ENCODE peak calls at places on chromosomes 4 and X, in four cellular contexts. One of them, this sample, is unnamed.
A peak's percentile ranks its signal among the peaks of the same experiment; 100 is the strongest.

GRCh38 chr4:43564107-43564506 is 671.6 kb downstream of the GRXCR1 start:
- DNase-seq in BJ: no peak
- DNase-seq in AG10803: no peak
- DNase-seq in stimulated activated CD4-positive, alpha-beta T cell treated with anti-CD3 and anti-CD28 coated beads, Interleukin-4, amount 100 ng/mL, for 48 hours: no peak
- DNase-seq in this sample: no peak

GRCh38 chrX:68930576-68931317 is 101.9 kb downstream of the EFNB1 start:
- DNase-seq in BJ: no peak
- DNase-seq in AG10803: no peak
- DNase-seq in stimulated activated CD4-positive, alpha-beta T cell treated with anti-CD3 and anti-CD28 coated beads, Interleukin-4, amount 100 ng/mL, for 48 hours: no peak
- DNase-seq in this sample: no peak

GRCh38 chr4:98626350-98626749 is 32.1 kb downstream of the TSPAN5 start:
- DNase-seq in BJ: peak; percentile 60
- DNase-seq in AG10803: peak; percentile 81
- DNase-seq in stimulated activated CD4-positive, alpha-beta T cell treated with anti-CD3 and anti-CD28 coated beads, Interleukin-4, amount 100 ng/mL, for 48 hours: no peak
- DNase-seq in this sample: peak; percentile 90

GRCh38 chrX:154991039-154991438 is 31.5 kb downstream of the F8 start:
- DNase-seq in BJ: no peak
- DNase-seq in AG10803: no peak
- DNase-seq in stimulated activated CD4-positive, alpha-beta T cell treated with anti-CD3 and anti-CD28 coated beads, Interleukin-4, amount 100 ng/mL, for 48 hours: peak; percentile 40
- DNase-seq in this sample: no peak

GRCh38 chr4:6887591-6888371 is 21.8 kb upstream of the TBC1D14 start:
- DNase-seq in BJ: no peak
- DNase-seq in AG10803: no peak
- DNase-seq in stimulated activated CD4-positive, alpha-beta T cell treated with anti-CD3 and anti-CD28 coated beads, Interleukin-4, amount 100 ng/mL, for 48 hours: no peak
- DNase-seq in this sample: no peak

GRCh38 chr4:76607266-76607799 is 172.3 kb downstream of the SHROOM3 start:
- DNase-seq in BJ: peak; percentile 99
- DNase-seq in AG10803: peak; percentile 98
- DNase-seq in stimulated activated CD4-positive, alpha-beta T cell treated with anti-CD3 and anti-CD28 coated beads, Interleukin-4, amount 100 ng/mL, for 48 hours: no peak
- DNase-seq in this sample: no peak

GRCh38 chrX:73615022-73615421 is 52.0 kb downstream of the CHIC1 start:
- DNase-seq in BJ: no peak
- DNase-seq in AG10803: no peak
- DNase-seq in stimulated activated CD4-positive, alpha-beta T cell treated with anti-CD3 and anti-CD28 coated beads, Interleukin-4, amount 100 ng/mL, for 48 hours: no peak
- DNase-seq in this sample: no peak

GRCh38 chr4:147837435-147837834 is 105.5 kb downstream of the ARHGAP10 start:
- DNase-seq in BJ: no peak
- DNase-seq in AG10803: no peak
- DNase-seq in stimulated activated CD4-positive, alpha-beta T cell treated with anti-CD3 and anti-CD28 coated beads, Interleukin-4, amount 100 ng/mL, for 48 hours: no peak
- DNase-seq in this sample: no peak

GRCh38 chr4:112751447-112751846 is 114.5 kb downstream of the LARP7 start:
- DNase-seq in BJ: no peak
- DNase-seq in AG10803: no peak
- DNase-seq in stimulated activated CD4-positive, alpha-beta T cell treated with anti-CD3 and anti-CD28 coated beads, Interleukin-4, amount 100 ng/mL, for 48 hours: no peak
- DNase-seq in this sample: no peak

GRCh38 chr4:164396439-164396838 is 357.5 kb upstream of the SMIM31 start:
- DNase-seq in BJ: no peak
- DNase-seq in AG10803: no peak
- DNase-seq in stimulated activated CD4-positive, alpha-beta T cell treated with anti-CD3 and anti-CD28 coated beads, Interleukin-4, amount 100 ng/mL, for 48 hours: no peak
- DNase-seq in this sample: no peak